ENCODE peak calls at places on chromosomes 4 and X, in four cellular contexts. X is H9, T is IMR-90, Y is H1. N is an unnamed sample.

GRCh38 chr4:519885-520595 is 21.0 kb downstream of the PIGG start:
- DNase-seq in T (no peak), X (no peak), Y (no peak), N (no peak)

GRCh38 chr4:20944961-20945360 is 244.7 kb downstream of the PACRGL start:
- DNase-seq in T (no peak), Y (no peak), X (no peak), N (no peak)

GRCh38 chrX:30309139-30309571 is at the start of gene NR0B1:
- DNase-seq in Y (peak), X (peak), T (no peak), N (peak)

GRCh38 chr4:153506972-153507678 is 41.0 kb downstream of the TMEM131L start:
- DNase-seq in Y (no peak), X (no peak), T (no peak), N (no peak)

GRCh38 chrX:118179161-118179560 is 62.6 kb upstream of the KLHL13 start:
- DNase-seq in Y (no peak), T (no peak), X (no peak), N (no peak)

GRCh38 chr4:32148120-32148666 is 1428.0 kb downstream of the PCDH7 start:
- DNase-seq in Y (no peak), X (no peak), T (no peak), N (peak)

GRCh38 chrX:66043584-66043983 is 3.7 kb upstream of the VSIG4 start:
- DNase-seq in Y (no peak), T (no peak), X (no peak), N (no peak)

GRCh38 chr4:10619220-10619619 is 65.3 kb downstream of the CLNK start:
- DNase-seq in T (peak), Y (no peak), X (no peak), N (no peak)

GRCh38 chrX:110178179-110178865 is 139.6 kb downstream of the AMMECR1 start:
- DNase-seq in X (no peak), T (no peak), Y (no peak), N (no peak)

GRCh38 chr4:172650758-172651495 is 517.7 kb upstream of the GALNT7 start:
- DNase-seq in X (no peak), T (peak), Y (no peak), N (no peak)

GRCh38 chr4:78149737-78150136 is 92.6 kb downstream of the FRAS1 start:
- DNase-seq in Y (no peak), T (no peak), X (no peak), N (peak)

GRCh38 chr4:158182736-158183135 is 9.9 kb upstream of the GASK1B start:
- DNase-seq in T (no peak), Y (no peak), X (peak), N (no peak)

GRCh38 chr4:81746071-81746470 is 274.4 kb upstream of the RASGEF1B start:
- DNase-seq in Y (no peak), T (no peak), X (no peak), N (no peak)

GRCh38 chr4:24053906-24054305 is 164.1 kb upstream of the PPARGC1A start:
- DNase-seq in Y (no peak), T (peak), X (no peak), N (no peak)

GRCh38 chr4:64508089-64508488 is 98.8 kb upstream of the TECRL start:
- DNase-seq in X (no peak), Y (no peak), T (no peak), N (no peak)

GRCh38 chrX:39654952-39655351 is 442.8 kb downstream of the BCOR start:
- DNase-seq in X (no peak), Y (no peak), T (no peak), N (no peak)

GRCh38 chr4:70938087-70938486 is 35.9 kb downstream of the MOB1B start:
- DNase-seq in T (no peak), Y (no peak), X (no peak), N (no peak)

GRCh38 chr4:128654465-128654864 is 155.0 kb upstream of the JADE1 start:
- DNase-seq in X (no peak), Y (no peak), T (no peak), N (no peak)

GRCh38 chrX:132271330-132271729 is 52.1 kb upstream of the RAP2C start:
- DNase-seq in Y (no peak), T (no peak), X (no peak), N (no peak)

GRCh38 chr4:56739104-56739777 is 58.1 kb upstream of the HOPX start:
- DNase-seq in Y (no peak), X (no peak), T (peak), N (no peak)

GRCh38 chrX:24081661-24082154 is 27.0 kb downstream of the EIF2S3 start:
- DNase-seq in Y (peak), X (peak), T (peak), N (peak)

GRCh38 chr4:52234539-52235174 is 183.6 kb downstream of the SPATA18 start:
- DNase-seq in T (peak), X (no peak), Y (no peak), N (peak)

GRCh38 chr4:22233257-22233656 is 282.6 kb downstream of the ADGRA3 start:
- DNase-seq in T (no peak), X (no peak), Y (no peak), N (no peak)

GRCh38 chrX:101619336-101619735 is 1.5 kb upstream of the ARMCX6 start:
- DNase-seq in T (peak), Y (no peak), X (peak), N (peak)

GRCh38 chrX:101397779-101398178 is 7.0 kb downstream of the RPL36A start:
- DNase-seq in X (peak), T (peak), Y (no peak), N (peak)

GRCh38 chrX:131830400-131831184 is 192.5 kb upstream of the STK26 start:
- DNase-seq in Y (peak), X (peak), T (peak), N (peak)

GRCh38 chr4:106046083-106046482 is 150.8 kb downstream of the NPNT start:
- DNase-seq in T (no peak), X (no peak), Y (no peak), N (no peak)

DNA sequence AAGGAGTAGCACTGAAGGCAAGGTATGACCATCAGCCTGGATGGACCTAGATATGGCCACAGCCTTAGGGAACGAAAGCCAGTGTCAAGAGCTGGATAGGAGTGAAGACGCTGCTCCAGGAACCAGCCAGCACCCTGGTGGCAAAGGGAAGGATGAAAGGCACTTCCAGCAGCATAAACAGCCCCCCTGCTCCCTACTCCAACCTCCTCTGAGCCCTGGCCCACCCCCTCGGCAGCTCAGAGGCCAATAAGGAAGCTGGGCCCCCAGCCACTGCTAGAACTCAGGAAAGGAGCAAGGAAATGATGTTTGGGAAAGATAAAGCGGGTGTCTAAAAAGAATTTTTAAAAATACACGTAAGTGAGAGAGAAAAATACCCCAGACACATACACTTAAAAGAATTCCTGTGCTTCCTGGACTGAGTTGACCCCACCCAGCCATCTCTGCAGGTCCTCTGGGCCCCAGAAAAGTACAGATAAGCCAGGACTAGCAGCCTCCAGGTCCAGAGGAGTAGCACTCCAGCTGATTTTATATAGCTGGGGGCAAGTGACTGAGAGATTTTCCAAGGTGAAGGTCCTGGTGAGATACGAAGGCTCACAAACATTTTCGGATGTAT is 170.4 kb downstream of the SHROOM4 start:
- DNase-seq in T (no peak), X (no peak), Y (no peak), N (no peak)
- H3K18ac ChIP-seq in T (no peak), X (no peak), Y (no peak), N (no peak)

GRCh38 chr4:186715077-186715476 is 8.6 kb downstream of the FAT1 start:
- DNase-seq in Y (no peak), X (no peak), T (no peak), N (no peak)
- H3K56ac ChIP-seq in Y (no peak), X (no peak), T (no peak), N (no peak)

GRCh38 chr4:101973331-101973730 is 182.8 kb downstream of the BANK1 start:
- DNase-seq in T (peak), Y (no peak), X (no peak), N (no peak)
- H2BK15ac ChIP-seq in T (no peak), Y (no peak), X (no peak), N (no peak)

GRCh38 chr4:7966281-7967062 is 26.8 kb upstream of the AFAP1 start:
- DNase-seq in Y (no peak), T (no peak), X (no peak), N (no peak)
- H3K18ac ChIP-seq in Y (no peak), T (no peak), X (no peak), N (no peak)

DNA sequence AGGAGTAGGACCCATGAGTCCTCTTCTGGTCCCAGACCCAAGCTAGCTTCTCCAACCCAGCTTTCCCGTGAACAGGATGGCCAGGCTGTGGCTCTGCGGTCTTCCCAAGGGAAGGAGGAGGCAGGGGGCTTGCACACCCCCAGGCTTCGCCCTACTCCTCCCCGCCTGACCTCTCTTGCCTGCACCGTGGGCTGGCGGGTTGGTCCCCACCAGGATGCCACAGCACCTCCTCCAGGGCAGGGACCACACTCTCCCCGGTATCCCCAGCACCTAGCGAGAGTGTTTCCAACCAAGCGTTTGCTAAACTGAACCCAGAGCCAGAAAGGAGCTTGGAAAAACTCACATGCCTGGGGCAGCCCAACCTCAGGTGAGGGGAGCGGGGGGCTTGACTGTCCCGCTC is 9.0 kb upstream of the S100P start:
- DNase-seq in T (no peak), Y (no peak), X (no peak), N (no peak)
- H3K56ac ChIP-seq in T (no peak), Y (no peak), X (no peak), N (no peak)

GRCh38 chr4:3816256-3816825 is 50.2 kb downstream of the ADRA2C start:
- DNase-seq in Y (no peak), X (no peak), T (no peak), N (no peak)
- H2BK15ac ChIP-seq in Y (no peak), X (no peak), T (no peak), N (no peak)

DNA sequence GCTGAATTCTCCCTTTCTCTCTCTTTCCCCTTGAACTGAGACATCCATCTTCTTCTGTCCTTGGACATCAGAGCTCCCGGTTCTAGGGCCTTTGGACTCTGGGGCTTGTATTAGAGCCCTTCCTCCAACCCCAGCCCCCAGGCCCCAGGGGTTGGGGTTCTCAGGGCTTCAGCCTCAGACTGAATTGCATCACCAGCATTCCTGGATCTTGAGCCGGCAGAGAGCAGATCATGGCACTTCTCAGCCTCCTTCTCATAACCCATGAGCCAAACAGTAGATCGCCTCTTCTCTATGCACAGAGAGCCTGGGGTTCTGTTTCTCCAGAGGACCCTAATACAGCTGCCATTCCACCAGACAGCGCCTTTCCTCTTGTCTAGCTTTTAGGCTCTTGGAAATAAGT is 25.4 kb upstream of the CLDN24 start:
- DNase-seq in Y (no peak), T (peak), X (no peak), N (no peak)
- H3K18ac ChIP-seq in Y (no peak), T (peak), X (no peak), N (no peak)

DNA sequence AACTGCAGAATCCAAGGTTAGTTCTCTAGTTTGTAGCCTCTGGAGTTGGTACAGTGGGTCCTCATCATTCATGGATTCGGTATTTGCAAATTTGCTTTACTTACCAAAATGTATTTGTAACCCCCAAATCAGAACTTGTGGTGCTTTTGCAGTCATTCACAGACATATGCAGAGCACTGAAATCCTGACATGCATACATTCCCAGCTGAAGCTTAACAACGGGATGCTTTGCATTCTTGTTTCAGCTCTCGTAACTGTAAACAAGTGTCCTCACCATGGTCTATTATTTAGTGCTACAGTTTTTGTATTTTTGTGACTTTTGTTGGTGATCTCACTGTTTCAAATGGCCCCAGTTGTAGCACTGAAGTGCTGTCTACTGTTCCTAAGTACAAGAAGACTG is 16.1 kb downstream of the BEND4 start:
- DNase-seq in T (no peak), Y (no peak), X (no peak), N (peak)
- H3K56ac ChIP-seq in T (no peak), Y (no peak), X (no peak), N (no peak)